ENCODE peak calls at places on chromosomes 4 and X, in seven cellular contexts. X is immature natural killer cell; B is A172; V is GM12892; L is astrocyte of the hippocampus; W is stimulated activated CD8-positive, alpha-beta memory T cell treated with anti-CD3 and anti-CD28 coated beads, Interleukin-4, amount 100 ng/mL, for 4 hours; J is T-helper 2 cell. F is an unnamed sample.

GRCh38 chr4:153152453-153153338 is 51.5 kb upstream of the TRIM2 start:
- DNase-seq in J (peak; percentile 30), V (peak; percentile 23), W (peak; percentile 30), B (no peak), X (no peak), L (peak; percentile 72), F (peak; percentile 56)

GRCh38 chr4:48346594-48346993 is 5.3 kb downstream of the SLAIN2 start:
- DNase-seq in X (no peak), J (no peak), B (no peak), W (no peak), L (peak; percentile 29), V (no peak), F (no peak)

GRCh38 chr4:14383652-14384051 is 618.6 kb upstream of the CPEB2 start:
- DNase-seq in B (no peak), L (no peak), W (no peak), J (no peak), V (no peak), X (peak; percentile 2), F (no peak)

GRCh38 chrX:132023117-132023895 is at the start of gene STK26:
- DNase-seq in B (peak; percentile 11), J (peak; percentile 53), L (peak; percentile 77), V (peak; percentile 41), W (peak; percentile 35), X (peak; percentile 77), F (peak; percentile 57)

GRCh38 chrX:30577362-30577961 is at the start of gene TASL:
- DNase-seq in B (no peak), V (peak; percentile 13), W (peak; percentile 1), X (peak; percentile 58), L (no peak), J (no peak), F (no peak)

GRCh38 chr4:166594326-166594946 is 639.9 kb downstream of the SPOCK3 start:
- DNase-seq in V (no peak), X (no peak), W (no peak), B (peak; percentile 70), J (no peak), L (peak; percentile 71), F (no peak)

GRCh38 chr4:89196056-89196674 is 84.8 kb downstream of the TIGD2 start:
- DNase-seq in B (no peak), L (no peak), X (no peak), V (no peak), W (no peak), J (no peak), F (no peak)

GRCh38 chr4:14767142-14767541 is 235.1 kb upstream of the CPEB2 start:
- DNase-seq in X (no peak), B (no peak), L (no peak), J (no peak), V (no peak), W (no peak), F (no peak)

GRCh38 chrX:48648299-48648698 is 35.3 kb upstream of the WAS start:
- DNase-seq in L (peak; percentile 53), B (peak; percentile 37), V (no peak), J (no peak), W (no peak), X (peak; percentile 51), F (peak; percentile 2)

GRCh38 chrX:119067023-119067739 is 5.6 kb upstream of the CT47C1 start:
- DNase-seq in J (no peak), L (peak; percentile 69), X (peak; percentile 2), B (peak; percentile 16), V (no peak), W (no peak), F (peak; percentile 16)

F was measured in activated T-cell treated with anti-CD3 and anti-CD28 coated beads for 4 hours.